ENCODE peak calls at places on chromosomes 4 and X, in seven cellular contexts. C is H9, D is IMR-90, V is neuronal stem cell, R is mesendoderm, N is trophoblast cell, Y is H1. W is an unnamed sample.

GRCh38 chrX:49155243-49155899 is 7.2 kb upstream of the MAGIX start:
- DNase-seq in C (peak), D (peak), V (peak), R (peak), N (no peak), Y (no peak), W (peak)

GRCh38 chr4:68447201-68447600 is at the start of gene TMPRSS11E:
- DNase-seq in C (no peak), D (no peak), V (no peak), R (peak), N (peak), Y (no peak), W (no peak)

GRCh38 chr4:182885738-182886077 is 31.5 kb downstream of the DCTD start:
- DNase-seq in C (no peak), D (peak), V (no peak), R (no peak), N (no peak), Y (no peak), W (no peak)

GRCh38 chr4:101238706-101239105 is 108.6 kb downstream of the PPP3CA start:
- DNase-seq in C (no peak), D (peak), V (no peak), R (no peak), N (no peak), Y (no peak), W (peak)

GRCh38 chr4:65046496-65047101 is 623.7 kb downstream of the EPHA5 start:
- DNase-seq in C (no peak), D (no peak), V (no peak), R (no peak), N (no peak), Y (no peak), W (peak)

GRCh38 chr4:173332021-173332487 is 2.1 kb downstream of the HMGB2 start:
- DNase-seq in C (no peak), D (peak), V (no peak), R (no peak), N (no peak), Y (no peak), W (peak)

GRCh38 chrX:39162322-39162721 is 361.1 kb downstream of the MID1IP1 start:
- DNase-seq in C (peak), D (no peak), V (no peak), R (no peak), N (no peak), Y (no peak), W (no peak)

GRCh38 chr4:102388636-102389035 is 43.4 kb upstream of the SLC39A8 start:
- DNase-seq in C (no peak), D (no peak), V (no peak), R (no peak), N (peak), Y (no peak), W (no peak)

GRCh38 chr4:56134272-56134671 is 185.5 kb downstream of the CEP135 start:
- DNase-seq in C (peak), D (peak), V (no peak), R (peak), N (no peak), Y (no peak), W (peak)

GRCh38 chrX:107659768-107660167 is 31.5 kb downstream of the PRPS1 start:
- DNase-seq in C (no peak), D (peak), V (no peak), R (no peak), N (no peak), Y (no peak), W (peak)

GRCh38 chrX:7346021-7346420 is 198.1 kb upstream of the PUDP start:
- DNase-seq in C (no peak), D (peak), V (no peak), R (no peak), N (no peak), Y (no peak), W (no peak)

GRCh38 chrX:21800344-21800770 is 39.1 kb upstream of the MBTPS2 start:
- DNase-seq in C (no peak), D (peak), V (no peak), R (no peak), N (no peak), Y (no peak), W (no peak)

GRCh38 chrX:41733939-41734338 is 10.0 kb downstream of the GPR82 start:
- DNase-seq in C (no peak), D (no peak), V (no peak), R (no peak), N (no peak), Y (no peak), W (no peak)

GRCh38 chr4:121219222-121219621 is 55.1 kb upstream of the TNIP3 start:
- DNase-seq in C (no peak), D (peak), V (no peak), R (no peak), N (no peak), Y (no peak), W (peak)

GRCh38 chrX:132270699-132271098 is 51.5 kb upstream of the RAP2C start:
- DNase-seq in C (no peak), D (peak), V (no peak), R (no peak), N (peak), Y (no peak), W (peak)

GRCh38 chrX:96907888-96908287 is 24.2 kb downstream of the RPA4 start:
- DNase-seq in C (no peak), D (no peak), V (no peak), R (no peak), N (no peak), Y (no peak), W (no peak)

GRCh38 chr4:76374744-76375143 is 46.2 kb downstream of the CCDC158 start:
- DNase-seq in C (no peak), D (no peak), V (no peak), R (no peak), N (no peak), Y (no peak), W (no peak)

GRCh38 chr4:88177981-88178632 is 19.7 kb upstream of the ABCG2 start:
- DNase-seq in C (peak), D (peak), V (no peak), R (peak), N (peak), Y (peak), W (peak)

GRCh38 chr4:81506731-81507130 is 35.0 kb upstream of the RASGEF1B start:
- DNase-seq in C (no peak), D (no peak), V (no peak), R (no peak), N (no peak), Y (no peak), W (no peak)

GRCh38 chr4:71156616-71157015 is 163.2 kb downstream of the DCK start:
- DNase-seq in C (no peak), D (no peak), V (no peak), R (no peak), N (no peak), Y (no peak), W (no peak)

GRCh38 chr4:25345880-25346279 is 31.2 kb upstream of the ANAPC4 start:
- DNase-seq in C (no peak), D (no peak), V (no peak), R (no peak), N (no peak), Y (no peak), W (no peak)

GRCh38 chrX:140709421-140709846 is at the start of gene LINC00632:
- DNase-seq in C (no peak), D (no peak), V (no peak), R (peak), N (no peak), Y (no peak), W (peak)

GRCh38 chr4:153345011-153345981 is 808 bp downstream of the MND1 start:
- DNase-seq in C (peak), D (peak), V (peak), R (peak), N (peak), Y (no peak), W (peak)

GRCh38 chrX:130738638-130739195 is 164.3 kb downstream of the ENOX2 start:
- DNase-seq in C (peak), D (no peak), V (no peak), R (no peak), N (no peak), Y (no peak), W (no peak)

GRCh38 chrX:70554081-70554480 is 109.4 kb downstream of the DLG3 start:
- DNase-seq in C (no peak), D (peak), V (no peak), R (peak), N (no peak), Y (no peak), W (peak)

GRCh38 chrX:54043696-54044125 is 562 bp downstream of the PHF8 start:
- DNase-seq in C (peak), D (peak), V (no peak), R (no peak), N (no peak), Y (no peak), W (peak)

GRCh38 chrX:70030242-70030823 is 19.4 kb downstream of the AWAT2 start:
- DNase-seq in C (peak), D (peak), V (peak), R (peak), N (peak), Y (no peak), W (peak)

GRCh38 chrX:23952984-23953907 is 45.4 kb downstream of the CXorf58 start:
- DNase-seq in C (peak), D (no peak), V (no peak), R (peak), N (no peak), Y (no peak), W (no peak)

GRCh38 chrX:40736170-40736505 is 796 bp upstream of the MED14 start:
- DNase-seq in C (no peak), D (no peak), V (no peak), R (peak), N (no peak), Y (no peak), W (no peak)

GRCh38 chr4:132169660-132170059 is 979.4 kb upstream of the PCDH10 start:
- DNase-seq in C (no peak), D (no peak), V (no peak), R (no peak), N (no peak), Y (no peak), W (no peak)

GRCh38 chr4:114223580-114223979 is 244.1 kb upstream of the ARSJ start:
- DNase-seq in C (no peak), D (no peak), V (no peak), R (no peak), N (no peak), Y (no peak), W (peak)

GRCh38 chr4:91653067-91653466 is 650.7 kb upstream of the GRID2 start:
- DNase-seq in C (no peak), D (no peak), V (no peak), R (no peak), N (no peak), Y (no peak), W (no peak)

GRCh38 chr4:19707876-19708275 is 543.8 kb upstream of the SLIT2 start:
- DNase-seq in C (no peak), D (peak), V (no peak), R (no peak), N (no peak), Y (no peak), W (no peak)

GRCh38 chr4:6953751-6954380 is 44.2 kb downstream of the TBC1D14 start:
- DNase-seq in C (peak), D (peak), V (no peak), R (peak), N (peak), Y (no peak), W (peak)

GRCh38 chr4:38469410-38469809 is 194.6 kb upstream of the KLF3 start:
- DNase-seq in C (no peak), D (no peak), V (no peak), R (no peak), N (no peak), Y (no peak), W (no peak)

GRCh38 chr4:2930821-2931764 is 32.1 kb downstream of the NOP14 start:
- DNase-seq in C (peak), D (no peak), V (no peak), R (no peak), N (no peak), Y (no peak), W (no peak)

DNA sequence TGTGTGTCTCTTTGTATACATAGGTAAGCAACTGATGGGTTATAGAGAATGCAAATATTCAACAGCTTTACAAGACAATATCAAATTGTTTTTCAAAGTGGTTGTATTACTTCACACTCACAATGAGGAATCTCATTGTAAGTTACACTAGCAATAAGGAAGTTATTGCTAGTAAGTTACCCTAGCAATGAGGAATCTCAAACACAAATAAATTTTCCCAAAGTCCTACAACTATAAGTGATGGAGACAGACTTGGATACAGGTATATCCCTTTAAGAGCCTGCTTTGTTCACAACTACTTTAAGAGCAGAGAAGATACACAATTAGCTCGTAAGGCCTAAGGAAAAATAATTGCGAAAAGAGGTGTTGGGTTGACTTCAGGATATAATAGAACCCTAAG is 28.3 kb upstream of the NWD2 start:
- DNase-seq in C (no peak), D (no peak), V (no peak), R (no peak), N (no peak), Y (no peak), W (no peak)
- H3K4ac ChIP-seq in C (no peak), D (no peak), V (no peak), R (no peak), N (no peak), Y (no peak), W (no peak)

GRCh38 chr4:150949342-150949741 is 65.7 kb downstream of the LRBA start:
- DNase-seq in C (no peak), D (no peak), V (no peak), R (no peak), N (no peak), Y (no peak), W (no peak)
- H3K23ac ChIP-seq in C (no peak), D (no peak), V (no peak), R (no peak), N (no peak), Y (no peak), W (no peak)

DNA sequence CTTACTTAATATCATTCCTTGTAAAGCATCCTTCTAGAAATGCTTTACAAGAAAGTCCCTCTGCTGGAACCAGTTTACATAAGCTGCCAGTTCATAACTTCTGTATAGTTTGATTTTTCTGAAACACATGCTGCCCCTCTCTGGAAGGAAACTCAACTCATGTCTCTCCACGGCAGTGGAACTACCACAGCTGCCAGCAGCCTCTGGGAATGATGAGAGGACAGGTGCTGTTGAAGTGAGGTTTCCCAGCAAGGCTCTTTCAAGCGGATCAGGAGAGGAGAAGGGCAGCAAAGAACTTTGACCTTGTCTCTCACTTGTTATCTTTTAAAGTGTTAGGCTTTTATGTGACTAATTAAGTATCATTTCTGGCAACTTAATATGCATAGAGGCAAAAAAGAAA is 7.3 kb downstream of the GRPR start:
- DNase-seq in C (no peak), D (no peak), V (no peak), R (no peak), N (no peak), Y (no peak), W (no peak)
- H3K4ac ChIP-seq in C (no peak), D (no peak), V (no peak), R (no peak), N (no peak), Y (no peak), W (no peak)

GRCh38 chrX:152899874-152900719 is 2.2 kb downstream of the ZNF185 start:
- DNase-seq in C (no peak), D (no peak), V (no peak), R (no peak), N (no peak), Y (no peak), W (no peak)

GRCh38 chrX:152898442-152898841 is 575 bp downstream of the ZNF185 start:
- DNase-seq in C (no peak), D (no peak), V (no peak), R (no peak), N (no peak), Y (no peak), W (no peak)

GRCh38 chrX:152900937-152901445 is 3.1 kb downstream of the ZNF185 start:
- DNase-seq in C (no peak), D (no peak), V (no peak), R (no peak), N (no peak), Y (no peak), W (no peak)

GRCh38 chrX:152897216-152898144 is at the start of gene ZNF185:
- DNase-seq in C (peak), D (no peak), V (peak), R (peak), N (peak), Y (no peak), W (no peak)

GRCh38 chrX:152899111-152899873 is 1.4 kb downstream of the ZNF185 start:
- DNase-seq in C (no peak), D (no peak), V (no peak), R (no peak), N (no peak), Y (no peak), W (no peak)
- H3K23ac ChIP-seq in C (no peak), D (no peak), V (no peak), R (no peak), N (no peak), Y (no peak), W (no peak)

W was measured in mesenchymal stem cell.